ENCODE peak calls at places on chromosomes 6 and 20, in seven cellular contexts. E is GM23248, O is stomach, R is adipocyte, V is ascending aorta, M is gastrocnemius medialis, S is HepG2. Z is an unnamed sample.

GRCh38 chr6:161434331-161434730 is 160.5 kb upstream of the AGPAT4 start:
- DNase-seq in E (peak; percentile 50), O (no peak), R (peak; percentile 40), V (no peak), M (no peak), S (no peak), Z (no peak)

GRCh38 chr6:15341311-15341710 is 95.4 kb downstream of the JARID2 start:
- DNase-seq in E (peak; percentile 23), O (no peak), R (no peak), V (no peak), M (no peak), S (no peak), Z (peak; percentile 64)

GRCh38 chr6:93318127-93318526 is 101.2 kb downstream of the EPHA7 start:
- DNase-seq in E (no peak), O (no peak), R (no peak), V (no peak), M (no peak), S (no peak), Z (no peak)

GRCh38 chr6:155050311-155050710 is 55.2 kb downstream of the TIAM2 start:
- DNase-seq in E (no peak), O (no peak), R (no peak), V (no peak), M (no peak), S (no peak), Z (no peak)

GRCh38 chr6:158663465-158664167 is 13.8 kb downstream of the SYTL3 start:
- DNase-seq in E (no peak), O (peak; percentile 55), R (no peak), V (no peak), M (no peak), S (no peak), Z (no peak)

GRCh38 chr6:4879724-4880372 is 103.6 kb downstream of the CDYL start:
- DNase-seq in E (no peak), O (no peak), R (no peak), V (no peak), M (no peak), S (no peak), Z (no peak)

GRCh38 chr20:44642203-44643153 is 9.0 kb downstream of the ADA start:
- DNase-seq in E (peak; percentile 87), O (peak; percentile 74), R (peak; percentile 65), V (no peak), M (no peak), S (peak; percentile 69), Z (peak; percentile 91)

GRCh38 chr6:100464910-100465700 is at the start of gene SIM1:
- DNase-seq in E (peak; percentile 94), O (no peak), R (peak; percentile 50), V (no peak), M (peak; percentile 29), S (no peak), Z (peak; percentile 97)

GRCh38 chr20:62858059-62858458 is 3.6 kb downstream of the TCFL5 start:
- DNase-seq in E (no peak), O (no peak), R (no peak), V (no peak), M (no peak), S (no peak), Z (no peak)

GRCh38 chr6:151490996-151491395 is 2.8 kb upstream of the CCDC170 start:
- DNase-seq in E (no peak), O (no peak), R (no peak), V (no peak), M (no peak), S (no peak), Z (no peak)

GRCh38 chr6:14375940-14376339 is 258.4 kb downstream of the CD83 start:
- DNase-seq in E (no peak), O (no peak), R (no peak), V (no peak), M (no peak), S (no peak), Z (no peak)

GRCh38 chr20:51738877-51739447 is 29.2 kb downstream of the ATP9A start:
- DNase-seq in E (no peak), O (peak; percentile 65), R (no peak), V (no peak), M (no peak), S (no peak), Z (no peak)

GRCh38 chr6:63598001-63598250 is 25.6 kb downstream of the LOC128125822 start:
- DNase-seq in E (no peak), O (no peak), R (no peak), V (no peak), M (no peak), S (no peak), Z (no peak)

GRCh38 chr20:1524004-1524403 is 32.8 kb upstream of the SIRPB2 start:
- DNase-seq in E (no peak), O (no peak), R (no peak), V (no peak), M (no peak), S (no peak), Z (no peak)

GRCh38 chr6:31042801-31043200 is 32.5 kb downstream of the MUC22 start:
- DNase-seq in E (peak; percentile 63), O (peak; percentile 73), R (peak; percentile 86), V (no peak), M (peak; percentile 36), S (peak; percentile 56), Z (peak; percentile 24)

GRCh38 chr6:117574198-117574597 is 28.1 kb downstream of the GOPC start:
- DNase-seq in E (no peak), O (no peak), R (no peak), V (no peak), M (no peak), S (no peak), Z (no peak)

GRCh38 chr6:129893513-129894098 is 32.5 kb upstream of the TMEM244 start:
- DNase-seq in E (peak; percentile 53), O (no peak), R (peak; percentile 76), V (no peak), M (no peak), S (no peak), Z (no peak)

GRCh38 chr6:166017032-166017635 is 150.5 kb downstream of the TBXT start:
- DNase-seq in E (no peak), O (no peak), R (no peak), V (no peak), M (no peak), S (no peak), Z (no peak)

GRCh38 chr20:61739086-61739831 is 326.4 kb downstream of the TAF4 start:
- DNase-seq in E (no peak), O (no peak), R (no peak), V (no peak), M (no peak), S (no peak), Z (no peak)

GRCh38 chr20:47662483-47663353 is 122.6 kb downstream of the SULF2 start:
- DNase-seq in E (no peak), O (no peak), R (no peak), V (no peak), M (no peak), S (no peak), Z (peak; percentile 43)

GRCh38 chr6:127266892-127267741 is 453 bp downstream of the RNF146 start:
- DNase-seq in E (peak; percentile 79), O (peak; percentile 48), R (peak; percentile 69), V (peak; percentile 8), M (peak; percentile 23), S (no peak), Z (no peak)

GRCh38 chr20:6654490-6655247 is 112.8 kb upstream of the BMP2 start:
- DNase-seq in E (peak; percentile 7), O (no peak), R (no peak), V (no peak), M (no peak), S (no peak), Z (no peak)

GRCh38 chr20:43959079-43959919 is 44.6 kb downstream of the TOX2 start:
- DNase-seq in E (peak; percentile 47), O (no peak), R (no peak), V (no peak), M (no peak), S (peak; percentile 73), Z (peak; percentile 84)

GRCh38 chr6:42296614-42297013 is 79.0 kb upstream of the MRPS10 start:
- DNase-seq in E (no peak), O (no peak), R (no peak), V (no peak), M (no peak), S (no peak), Z (no peak)

GRCh38 chr6:27422651-27423332 is 34.2 kb downstream of the ZNF391 start:
- DNase-seq in E (peak; percentile 23), O (no peak), R (no peak), V (no peak), M (no peak), S (no peak), Z (no peak)

GRCh38 chr6:37139223-37139962 is 30.6 kb upstream of the PIM1 start:
- DNase-seq in E (no peak), O (no peak), R (no peak), V (no peak), M (no peak), S (no peak), Z (no peak)

GRCh38 chr6:140388141-140388802 is 1013.8 kb upstream of the CITED2 start:
- DNase-seq in E (no peak), O (no peak), R (peak; percentile 51), V (no peak), M (no peak), S (peak; percentile 35), Z (no peak)

GRCh38 chr20:32792316-32792715 is 27.4 kb upstream of the MAPRE1 start:
- DNase-seq in E (peak; percentile 4), O (no peak), R (peak; percentile 28), V (no peak), M (no peak), S (peak; percentile 75), Z (no peak)
- H3K36me3 ChIP-seq in E (no peaks in the 10 kb centered on the region), O (no peaks in the 10 kb centered on the region), R (no peaks in the 10 kb centered on the region), V (no peaks in the 10 kb centered on the region), M (no peaks in the 10 kb centered on the region), S (peaks cover 8% of the 10 kb centered on the region), Z (peaks cover 13% of the 10 kb centered on the region)

GRCh38 chr6:45532626-45533258 is 155.0 kb upstream of the SUPT3H start:
- DNase-seq in E (peak; percentile 41), O (no peak), R (peak; percentile 42), V (no peak), M (no peak), S (no peak), Z (no peak)
- H3K4me3 ChIP-seq in E (peak overlapping the region; percentile 71), O (peak overlapping the region; percentile 3), R (peak overlapping the region; percentile 74), V (peak overlapping the region; percentile 19), M (peak overlapping the region; percentile 39), S (no peak overlapping the region), Z (no peak overlapping the region)

GRCh38 chr6:167299641-167300308 is 8.7 kb downstream of the UNC93A start:
- DNase-seq in E (no peak), O (no peak), R (no peak), V (no peak), M (no peak), S (no peak), Z (no peak)
- H3K9me3 ChIP-seq in E (no peaks in the 10 kb centered on the region), O (no peaks in the 10 kb centered on the region), R (peaks cover 4% of the 10 kb centered on the region), V (no peaks in the 10 kb centered on the region), M (no peaks in the 10 kb centered on the region), S (no peaks in the 10 kb centered on the region), Z (no peaks in the 10 kb centered on the region)

DNA sequence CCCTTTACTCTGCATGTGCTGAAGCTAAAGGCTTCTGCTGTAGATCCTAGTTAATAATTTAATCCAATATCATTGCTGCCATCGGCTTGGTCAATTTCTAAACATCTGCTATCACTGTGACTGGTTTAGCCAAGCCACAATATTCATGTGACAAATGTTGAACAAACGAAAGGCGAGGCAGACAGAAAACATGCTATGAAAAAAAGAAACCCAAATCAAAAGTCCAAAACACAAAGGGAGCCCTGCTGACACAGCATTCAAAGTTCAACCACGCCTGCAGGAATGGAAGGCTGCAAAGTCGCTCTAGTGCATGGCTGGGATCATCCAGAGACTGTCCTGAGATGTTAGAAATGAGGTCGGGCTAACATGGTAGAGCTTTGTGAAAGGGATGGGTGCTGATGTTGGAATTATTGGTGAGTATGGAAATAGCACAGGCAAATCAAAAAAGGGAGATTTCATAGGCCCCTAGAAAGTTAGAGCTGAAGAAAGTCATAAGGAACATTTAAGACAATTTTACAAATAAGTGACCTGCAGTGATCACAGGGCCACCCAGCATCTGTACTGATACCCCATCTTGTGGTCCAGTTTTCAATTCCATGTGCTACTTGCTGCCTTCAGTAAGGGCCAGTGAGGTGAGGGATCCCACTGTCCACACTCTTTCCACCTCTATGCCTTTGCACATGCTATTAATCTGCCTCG is 8.8 kb upstream of the NHSL1 start:
- DNase-seq in E (no peak), O (peak; percentile 50), R (no peak), V (no peak), M (no peak), S (peak; percentile 91), Z (no peak)
- H3K36me3 ChIP-seq in E (no peaks in the 10 kb centered on the region), O (no peaks in the 10 kb centered on the region), R (no peaks in the 10 kb centered on the region), V (no peaks in the 10 kb centered on the region), M (no peaks in the 10 kb centered on the region), S (no peaks in the 10 kb centered on the region), Z (no peaks in the 10 kb centered on the region)

Z was measured in MG63.